ENCODE peak calls at places on chromosomes 6 and 20, in nine cellular contexts. One of them, this sample, is unnamed.

GRCh38 chr6:48101277-48101676 is 9.7 kb downstream of the PTCHD4 start:
- DNase-seq in left cardiac atrium: no peak
- DNase-seq in GM03348: peak
- DNase-seq in cardiac muscle cell: no peak
- DNase-seq in T-helper 17 cell: no peak
- DNase-seq in effector memory CD8-positive, alpha-beta T cell: no peak
- DNase-seq in AG20443: no peak
- DNase-seq in T-helper 9 cell: no peak
- DNase-seq in DMS153: no peak
- DNase-seq in this sample: no peak

GRCh38 chr6:47780510-47781356 is 1.1 kb upstream of the OPN5 start:
- DNase-seq in left cardiac atrium: no peak
- DNase-seq in GM03348: peak
- DNase-seq in cardiac muscle cell: peak
- DNase-seq in T-helper 17 cell: no peak
- DNase-seq in effector memory CD8-positive, alpha-beta T cell: peak
- DNase-seq in AG20443: peak
- DNase-seq in T-helper 9 cell: peak
- DNase-seq in DMS153: peak
- DNase-seq in this sample: peak

GRCh38 chr6:31713991-31714684 is 1.0 kb upstream of the LY6G6D start:
- DNase-seq in left cardiac atrium: no peak
- DNase-seq in GM03348: no peak
- DNase-seq in cardiac muscle cell: no peak
- DNase-seq in T-helper 17 cell: no peak
- DNase-seq in effector memory CD8-positive, alpha-beta T cell: no peak
- DNase-seq in AG20443: no peak
- DNase-seq in T-helper 9 cell: no peak
- DNase-seq in DMS153: no peak
- DNase-seq in this sample: no peak

GRCh38 chr20:32191422-32191821 is 16.1 kb downstream of the PLAGL2 start:
- DNase-seq in left cardiac atrium: no peak
- DNase-seq in GM03348: no peak
- DNase-seq in cardiac muscle cell: no peak
- DNase-seq in T-helper 17 cell: no peak
- DNase-seq in effector memory CD8-positive, alpha-beta T cell: no peak
- DNase-seq in AG20443: no peak
- DNase-seq in T-helper 9 cell: no peak
- DNase-seq in DMS153: no peak
- DNase-seq in this sample: no peak

GRCh38 chr6:73743556-73743955 is 47.6 kb downstream of the CD109 start:
- DNase-seq in left cardiac atrium: no peak
- DNase-seq in GM03348: no peak
- DNase-seq in cardiac muscle cell: peak
- DNase-seq in T-helper 17 cell: no peak
- DNase-seq in effector memory CD8-positive, alpha-beta T cell: no peak
- DNase-seq in AG20443: no peak
- DNase-seq in T-helper 9 cell: no peak
- DNase-seq in DMS153: no peak
- DNase-seq in this sample: peak

GRCh38 chr6:130409394-130410095 is 43.7 kb downstream of the TMEM200A start:
- DNase-seq in left cardiac atrium: no peak
- DNase-seq in GM03348: peak
- DNase-seq in cardiac muscle cell: peak
- DNase-seq in T-helper 17 cell: no peak
- DNase-seq in effector memory CD8-positive, alpha-beta T cell: no peak
- DNase-seq in AG20443: no peak
- DNase-seq in T-helper 9 cell: no peak
- DNase-seq in DMS153: no peak
- DNase-seq in this sample: peak

GRCh38 chr20:47851774-47852173 is 66.5 kb upstream of the SULF2 start:
- DNase-seq in left cardiac atrium: no peak
- DNase-seq in GM03348: no peak
- DNase-seq in cardiac muscle cell: no peak
- DNase-seq in T-helper 17 cell: no peak
- DNase-seq in effector memory CD8-positive, alpha-beta T cell: no peak
- DNase-seq in AG20443: no peak
- DNase-seq in T-helper 9 cell: no peak
- DNase-seq in DMS153: no peak
- DNase-seq in this sample: no peak

GRCh38 chr20:10249822-10250221 is 31.2 kb downstream of the SNAP25 start:
- DNase-seq in left cardiac atrium: no peak
- DNase-seq in GM03348: no peak
- DNase-seq in cardiac muscle cell: no peak
- DNase-seq in T-helper 17 cell: no peak
- DNase-seq in effector memory CD8-positive, alpha-beta T cell: no peak
- DNase-seq in AG20443: no peak
- DNase-seq in T-helper 9 cell: no peak
- DNase-seq in DMS153: no peak
- DNase-seq in this sample: no peak

GRCh38 chr20:46368902-46369268 is 37.5 kb downstream of the ELMO2 start:
- DNase-seq in left cardiac atrium: no peak
- DNase-seq in GM03348: no peak
- DNase-seq in cardiac muscle cell: no peak
- DNase-seq in T-helper 17 cell: no peak
- DNase-seq in effector memory CD8-positive, alpha-beta T cell: no peak
- DNase-seq in AG20443: no peak
- DNase-seq in T-helper 9 cell: no peak
- DNase-seq in DMS153: no peak
- DNase-seq in this sample: no peak

GRCh38 chr6:22682979-22683378 is 113.6 kb downstream of the HDGFL1 start:
- DNase-seq in left cardiac atrium: no peak
- DNase-seq in GM03348: no peak
- DNase-seq in cardiac muscle cell: no peak
- DNase-seq in T-helper 17 cell: no peak
- DNase-seq in effector memory CD8-positive, alpha-beta T cell: no peak
- DNase-seq in AG20443: no peak
- DNase-seq in T-helper 9 cell: no peak
- DNase-seq in DMS153: no peak
- DNase-seq in this sample: no peak

GRCh38 chr6:5085638-5086293 is 625 bp downstream of the PPP1R3G start:
- DNase-seq in left cardiac atrium: peak
- DNase-seq in GM03348: peak
- DNase-seq in cardiac muscle cell: peak
- DNase-seq in T-helper 17 cell: no peak
- DNase-seq in effector memory CD8-positive, alpha-beta T cell: no peak
- DNase-seq in AG20443: peak
- DNase-seq in T-helper 9 cell: no peak
- DNase-seq in DMS153: no peak
- DNase-seq in this sample: peak

GRCh38 chr6:162733489-162733888 is 5.7 kb downstream of the PACRG start:
- DNase-seq in left cardiac atrium: no peak
- DNase-seq in GM03348: no peak
- DNase-seq in cardiac muscle cell: no peak
- DNase-seq in T-helper 17 cell: no peak
- DNase-seq in effector memory CD8-positive, alpha-beta T cell: no peak
- DNase-seq in AG20443: no peak
- DNase-seq in T-helper 9 cell: peak
- DNase-seq in DMS153: no peak
- DNase-seq in this sample: no peak